ENCODE peak calls at places on chromosome 13, in seven cellular contexts. One of them, this sample, is unnamed.

GRCh38 chr13:113855931-113856715 is 7.8 kb downstream of the GAS6 start:
- DNase-seq in mucosa of descending colon: no peak
- DNase-seq in ovary: peak; percentile 21
- DNase-seq in lower leg skin: peak; percentile 85
- DNase-seq in foreskin fibroblast: no peak
- DNase-seq in right lobe of liver: no peak
- DNase-seq in brain microvascular endothelial cell: no peak
- DNase-seq in this sample: no peak

GRCh38 chr13:51317262-51317661 is 22.2 kb upstream of the SERPINE3 start:
- DNase-seq in mucosa of descending colon: no peak
- DNase-seq in ovary: no peak
- DNase-seq in lower leg skin: no peak
- DNase-seq in foreskin fibroblast: peak; percentile 74
- DNase-seq in right lobe of liver: no peak
- DNase-seq in brain microvascular endothelial cell: peak; percentile 56
- DNase-seq in this sample: no peak

GRCh38 chr13:83325454-83325853 is 556.8 kb downstream of the SLITRK1 start:
- DNase-seq in mucosa of descending colon: no peak
- DNase-seq in ovary: no peak
- DNase-seq in lower leg skin: no peak
- DNase-seq in foreskin fibroblast: peak; percentile 90
- DNase-seq in right lobe of liver: no peak
- DNase-seq in brain microvascular endothelial cell: peak; percentile 46
- DNase-seq in this sample: no peak

GRCh38 chr13:41622545-41623429 is 165.4 kb downstream of the RGCC start:
- DNase-seq in mucosa of descending colon: no peak
- DNase-seq in ovary: no peak
- DNase-seq in lower leg skin: no peak
- DNase-seq in foreskin fibroblast: peak; percentile 88
- DNase-seq in right lobe of liver: no peak
- DNase-seq in brain microvascular endothelial cell: peak; percentile 55
- DNase-seq in this sample: no peak

GRCh38 chr13:45119469-45119989 is 781 bp upstream of the GTF2F2 start:
- DNase-seq in mucosa of descending colon: no peak
- DNase-seq in ovary: peak; percentile 34
- DNase-seq in lower leg skin: no peak
- DNase-seq in foreskin fibroblast: peak; percentile 63
- DNase-seq in right lobe of liver: no peak
- DNase-seq in brain microvascular endothelial cell: peak; percentile 48
- DNase-seq in this sample: no peak

GRCh38 chr13:88153353-88153752 is 482.2 kb downstream of the SLITRK5 start:
- DNase-seq in mucosa of descending colon: no peak
- DNase-seq in ovary: no peak
- DNase-seq in lower leg skin: no peak
- DNase-seq in foreskin fibroblast: no peak
- DNase-seq in right lobe of liver: no peak
- DNase-seq in brain microvascular endothelial cell: no peak
- DNase-seq in this sample: no peak

GRCh38 chr13:26457212-26457611 is 100.3 kb upstream of the WASF3 start:
- DNase-seq in mucosa of descending colon: no peak
- DNase-seq in ovary: no peak
- DNase-seq in lower leg skin: no peak
- DNase-seq in foreskin fibroblast: peak; percentile 18
- DNase-seq in right lobe of liver: no peak
- DNase-seq in brain microvascular endothelial cell: no peak
- DNase-seq in this sample: no peak

GRCh38 chr13:26200811-26201210 is 21.3 kb downstream of the RNF6 start:
- DNase-seq in mucosa of descending colon: no peak
- DNase-seq in ovary: no peak
- DNase-seq in lower leg skin: no peak
- DNase-seq in foreskin fibroblast: peak; percentile 39
- DNase-seq in right lobe of liver: no peak
- DNase-seq in brain microvascular endothelial cell: no peak
- DNase-seq in this sample: no peak

GRCh38 chr13:33260168-33261098 is 25.1 kb downstream of the STARD13 start:
- DNase-seq in mucosa of descending colon: no peak
- DNase-seq in ovary: no peak
- DNase-seq in lower leg skin: no peak
- DNase-seq in foreskin fibroblast: peak; percentile 82
- DNase-seq in right lobe of liver: peak; percentile 61
- DNase-seq in brain microvascular endothelial cell: no peak
- DNase-seq in this sample: no peak

GRCh38 chr13:45367358-45367757 is 26.4 kb upstream of the TPT1 start:
- DNase-seq in mucosa of descending colon: peak; percentile 73
- DNase-seq in ovary: no peak
- DNase-seq in lower leg skin: peak; percentile 91
- DNase-seq in foreskin fibroblast: peak; percentile 95
- DNase-seq in right lobe of liver: no peak
- DNase-seq in brain microvascular endothelial cell: peak; percentile 91
- DNase-seq in this sample: peak; percentile 88

GRCh38 chr13:83794627-83795026 is 87.6 kb downstream of the SLITRK1 start:
- DNase-seq in mucosa of descending colon: no peak
- DNase-seq in ovary: no peak
- DNase-seq in lower leg skin: no peak
- DNase-seq in foreskin fibroblast: no peak
- DNase-seq in right lobe of liver: no peak
- DNase-seq in brain microvascular endothelial cell: no peak
- DNase-seq in this sample: no peak

GRCh38 chr13:65926750-65927171 is 1303.4 kb downstream of the PCDH9 start:
- DNase-seq in mucosa of descending colon: peak; percentile 41
- DNase-seq in ovary: no peak
- DNase-seq in lower leg skin: no peak
- DNase-seq in foreskin fibroblast: peak; percentile 33
- DNase-seq in right lobe of liver: no peak
- DNase-seq in brain microvascular endothelial cell: no peak
- DNase-seq in this sample: no peak

GRCh38 chr13:42318570-42318969 is 46.6 kb downstream of the AKAP11 start:
- DNase-seq in mucosa of descending colon: no peak
- DNase-seq in ovary: no peak
- DNase-seq in lower leg skin: no peak
- DNase-seq in foreskin fibroblast: no peak
- DNase-seq in right lobe of liver: no peak
- DNase-seq in brain microvascular endothelial cell: no peak
- DNase-seq in this sample: no peak

GRCh38 chr13:41960195-41960699 is 662 bp downstream of the VWA8 start:
- DNase-seq in mucosa of descending colon: no peak
- DNase-seq in ovary: no peak
- DNase-seq in lower leg skin: no peak
- DNase-seq in foreskin fibroblast: peak; percentile 69
- DNase-seq in right lobe of liver: no peak
- DNase-seq in brain microvascular endothelial cell: no peak
- DNase-seq in this sample: no peak

GRCh38 chr13:49997935-49998334 is 1.1 kb downstream of the TRIM13 start:
- DNase-seq in mucosa of descending colon: no peak
- DNase-seq in ovary: no peak
- DNase-seq in lower leg skin: no peak
- DNase-seq in foreskin fibroblast: peak; percentile 19
- DNase-seq in right lobe of liver: no peak
- DNase-seq in brain microvascular endothelial cell: no peak
- DNase-seq in this sample: no peak

GRCh38 chr13:46866150-46866549 is 30.7 kb downstream of the HTR2A start:
- DNase-seq in mucosa of descending colon: peak; percentile 37
- DNase-seq in ovary: no peak
- DNase-seq in lower leg skin: no peak
- DNase-seq in foreskin fibroblast: peak; percentile 88
- DNase-seq in right lobe of liver: no peak
- DNase-seq in brain microvascular endothelial cell: peak; percentile 21
- DNase-seq in this sample: peak; percentile 31

GRCh38 chr13:106967391-106967790 is 399.5 kb upstream of the ARGLU1 start:
- DNase-seq in mucosa of descending colon: no peak
- DNase-seq in ovary: no peak
- DNase-seq in lower leg skin: no peak
- DNase-seq in foreskin fibroblast: no peak
- DNase-seq in right lobe of liver: no peak
- DNase-seq in brain microvascular endothelial cell: no peak
- DNase-seq in this sample: no peak

GRCh38 chr13:80529734-80530133 is 188.8 kb upstream of the SPRY2 start:
- DNase-seq in mucosa of descending colon: no peak
- DNase-seq in ovary: no peak
- DNase-seq in lower leg skin: no peak
- DNase-seq in foreskin fibroblast: peak; percentile 62
- DNase-seq in right lobe of liver: no peak
- DNase-seq in brain microvascular endothelial cell: peak; percentile 15
- DNase-seq in this sample: no peak

GRCh38 chr13:32581177-32581786 is 5.0 kb upstream of the PDS5B start:
- DNase-seq in mucosa of descending colon: no peak
- DNase-seq in ovary: no peak
- DNase-seq in lower leg skin: no peak
- DNase-seq in foreskin fibroblast: peak; percentile 51
- DNase-seq in right lobe of liver: no peak
- DNase-seq in brain microvascular endothelial cell: no peak
- DNase-seq in this sample: no peak

GRCh38 chr13:68304287-68304893 is 1074.3 kb upstream of the PCDH9 start:
- DNase-seq in mucosa of descending colon: no peak
- DNase-seq in ovary: no peak
- DNase-seq in lower leg skin: no peak
- DNase-seq in foreskin fibroblast: no peak
- DNase-seq in right lobe of liver: no peak
- DNase-seq in brain microvascular endothelial cell: no peak
- DNase-seq in this sample: peak; percentile 0
- TF ChIP-seq CTCF in mucosa of descending colon: no peak
- TF ChIP-seq CTCF in ovary: no peak
- TF ChIP-seq CTCF in lower leg skin: no peak
- TF ChIP-seq CTCF in foreskin fibroblast: no peak
- TF ChIP-seq CTCF in right lobe of liver: peak; percentile 67
- TF ChIP-seq CTCF in brain microvascular endothelial cell: peak; percentile 50
- TF ChIP-seq CTCF in this sample: no peak

GRCh38 chr13:39760521-39760920 is 105.1 kb downstream of the COG6 start:
- DNase-seq in mucosa of descending colon: no peak
- DNase-seq in ovary: no peak
- DNase-seq in lower leg skin: no peak
- DNase-seq in foreskin fibroblast: no peak
- DNase-seq in right lobe of liver: no peak
- DNase-seq in brain microvascular endothelial cell: no peak
- DNase-seq in this sample: no peak
- TF ChIP-seq CTCF in mucosa of descending colon: no peak
- TF ChIP-seq CTCF in ovary: no peak
- TF ChIP-seq CTCF in lower leg skin: no peak
- TF ChIP-seq CTCF in foreskin fibroblast: no peak
- TF ChIP-seq CTCF in right lobe of liver: no peak
- TF ChIP-seq CTCF in brain microvascular endothelial cell: no peak
- TF ChIP-seq CTCF in this sample: no peak

GRCh38 chr13:48234652-48235099 is 1.7 kb downstream of the ITM2B start:
- DNase-seq in mucosa of descending colon: no peak
- DNase-seq in ovary: no peak
- DNase-seq in lower leg skin: no peak
- DNase-seq in foreskin fibroblast: no peak
- DNase-seq in right lobe of liver: no peak
- DNase-seq in brain microvascular endothelial cell: no peak
- DNase-seq in this sample: no peak

GRCh38 chr13:48231948-48232347 is 1.1 kb upstream of the ITM2B start:
- DNase-seq in mucosa of descending colon: no peak
- DNase-seq in ovary: no peak
- DNase-seq in lower leg skin: no peak
- DNase-seq in foreskin fibroblast: no peak
- DNase-seq in right lobe of liver: no peak
- DNase-seq in brain microvascular endothelial cell: no peak
- DNase-seq in this sample: no peak

GRCh38 chr13:48232420-48233096 is 448 bp upstream of the ITM2B start:
- DNase-seq in mucosa of descending colon: no peak
- DNase-seq in ovary: no peak
- DNase-seq in lower leg skin: peak; percentile 90
- DNase-seq in foreskin fibroblast: peak; percentile 52
- DNase-seq in right lobe of liver: no peak
- DNase-seq in brain microvascular endothelial cell: no peak
- DNase-seq in this sample: peak; percentile 58

GRCh38 chr13:48233886-48234488 is 981 bp downstream of the ITM2B start:
- DNase-seq in mucosa of descending colon: no peak
- DNase-seq in ovary: peak; percentile 46
- DNase-seq in lower leg skin: no peak
- DNase-seq in foreskin fibroblast: peak; percentile 58
- DNase-seq in right lobe of liver: no peak
- DNase-seq in brain microvascular endothelial cell: no peak
- DNase-seq in this sample: no peak

DNA sequence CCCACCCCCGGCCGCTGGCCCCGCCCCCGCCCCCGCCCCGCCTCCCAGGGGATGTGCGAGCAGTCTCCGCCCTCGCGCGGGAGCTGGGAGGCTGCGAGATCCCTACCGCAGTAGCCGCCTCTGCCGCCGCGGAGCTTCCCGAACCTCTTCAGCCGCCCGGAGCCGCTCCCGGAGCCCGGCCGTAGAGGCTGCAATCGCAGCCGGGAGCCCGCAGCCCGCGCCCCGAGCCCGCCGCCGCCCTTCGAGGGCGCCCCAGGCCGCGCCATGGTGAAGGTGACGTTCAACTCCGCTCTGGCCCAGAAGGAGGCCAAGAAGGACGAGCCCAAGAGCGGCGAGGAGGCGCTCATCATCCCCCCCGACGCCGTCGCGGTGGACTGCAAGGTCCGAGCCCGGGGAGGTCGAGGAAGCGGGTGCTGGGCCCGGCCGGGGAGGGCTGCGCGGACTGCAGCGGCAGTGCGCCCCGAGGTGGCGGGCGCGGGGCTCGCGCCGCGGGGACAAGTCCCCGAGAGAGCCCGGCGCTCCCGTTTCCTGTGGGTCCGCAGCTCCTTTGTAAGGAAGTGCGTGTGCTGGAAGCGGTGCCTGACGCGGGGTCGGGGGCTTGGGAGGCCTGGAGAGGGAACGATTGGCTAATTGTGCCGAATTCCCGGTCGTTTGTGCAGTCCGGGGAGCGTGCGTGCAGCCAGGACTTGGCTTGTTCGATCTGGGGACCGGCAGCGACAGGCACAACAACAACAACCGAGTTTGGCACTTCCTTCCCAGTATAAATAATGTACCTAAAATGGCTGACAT is at the start of gene ITM2B:
- DNase-seq in mucosa of descending colon: peak; percentile 89
- DNase-seq in ovary: peak; percentile 87
- DNase-seq in lower leg skin: peak; percentile 95
- DNase-seq in foreskin fibroblast: peak; percentile 86
- DNase-seq in right lobe of liver: peak; percentile 92
- DNase-seq in brain microvascular endothelial cell: peak; percentile 51
- DNase-seq in this sample: peak; percentile 54
- TF ChIP-seq CTCF in mucosa of descending colon: no peak
- TF ChIP-seq CTCF in ovary: peak; percentile 48
- TF ChIP-seq CTCF in lower leg skin: no peak
- TF ChIP-seq CTCF in foreskin fibroblast: peak; percentile 14
- TF ChIP-seq CTCF in right lobe of liver: peak; percentile 44
- TF ChIP-seq CTCF in brain microvascular endothelial cell: peak; percentile 11
- TF ChIP-seq CTCF in this sample: peak; percentile 22

GRCh38 chr13:23888658-23889597 is at the start of gene MIPEP:
- DNase-seq in mucosa of descending colon: peak; percentile 97
- DNase-seq in ovary: peak; percentile 94
- DNase-seq in lower leg skin: peak; percentile 98
- DNase-seq in foreskin fibroblast: peak; percentile 99
- DNase-seq in right lobe of liver: peak; percentile 94
- DNase-seq in brain microvascular endothelial cell: peak; percentile 92
- DNase-seq in this sample: peak; percentile 90

DNA sequence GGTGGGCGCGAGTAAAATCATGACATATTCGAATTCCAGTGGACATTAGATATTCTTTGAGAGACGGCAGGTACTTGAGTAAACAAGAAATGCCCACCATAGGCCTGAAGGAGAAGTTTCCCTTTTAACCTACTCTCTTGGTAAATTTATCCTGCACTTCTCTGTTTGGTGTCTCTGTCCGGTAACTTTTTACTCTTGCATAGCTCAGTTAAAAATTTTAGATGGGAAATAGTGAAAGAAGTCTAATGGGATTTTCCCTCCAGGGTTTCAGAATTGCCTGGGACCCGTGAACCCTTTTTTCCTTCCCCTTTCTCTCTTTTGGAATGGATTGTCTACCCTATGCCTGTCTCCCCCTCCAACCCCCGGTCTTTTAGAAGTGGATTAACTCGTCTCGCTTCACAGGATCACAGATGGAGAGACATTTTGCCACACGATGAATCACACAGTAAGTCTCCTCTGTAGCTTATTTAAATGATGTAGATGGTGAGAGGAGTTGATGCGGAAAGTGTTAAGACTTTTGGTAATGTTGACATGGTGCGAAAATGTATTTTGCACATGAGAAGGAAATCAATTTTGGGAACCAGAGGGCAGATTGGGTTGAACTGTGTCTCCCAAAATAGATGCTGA is 511 bp upstream of the MIPEP start:
- DNase-seq in mucosa of descending colon: no peak
- DNase-seq in ovary: no peak
- DNase-seq in lower leg skin: no peak
- DNase-seq in foreskin fibroblast: peak; percentile 39
- DNase-seq in right lobe of liver: no peak
- DNase-seq in brain microvascular endothelial cell: no peak
- DNase-seq in this sample: no peak
- TF ChIP-seq CTCF in mucosa of descending colon: no peak
- TF ChIP-seq CTCF in ovary: no peak
- TF ChIP-seq CTCF in lower leg skin: no peak
- TF ChIP-seq CTCF in foreskin fibroblast: no peak
- TF ChIP-seq CTCF in right lobe of liver: no peak
- TF ChIP-seq CTCF in brain microvascular endothelial cell: no peak
- TF ChIP-seq CTCF in this sample: no peak